ENCODE peak calls at places on chromosomes 16 and 17, in four cellular contexts. R is AG09319; V is T-helper 17 cell; M is CD8-positive, alpha-beta memory T cell. H is an unnamed sample.

GRCh38 chr17:73803867-73804539 is 159.8 kb upstream of the SDK2 start:
- DNase-seq in R (no peak), V (no peak), M (no peak), H (no peak)

GRCh38 chr17:1034652-1035210 is 37.8 kb downstream of the TIMM22 start:
- DNase-seq in R (no peak), V (no peak), M (no peak), H (no peak)

GRCh38 chr17:44787271-44787940 is 28.6 kb downstream of the ADAM11 start:
- DNase-seq in R (no peak), V (no peak), M (no peak), H (no peak)

GRCh38 chr16:54929090-54930033 is 1.3 kb upstream of the IRX5 start:
- DNase-seq in R (peak), V (peak), M (peak), H (peak)

GRCh38 chr16:56708821-56709685 is 20.9 kb upstream of the NUP93 start:
- DNase-seq in R (no peak), V (no peak), M (no peak), H (no peak)

GRCh38 chr17:17511293-17511741 is 15.1 kb upstream of the RASD1 start:
- DNase-seq in R (no peak), V (no peak), M (no peak), H (peak)

GRCh38 chr17:70091005-70091568 is 16.1 kb downstream of the KCNJ16 start:
- DNase-seq in R (no peak), V (no peak), M (no peak), H (no peak)

GRCh38 chr17:8606415-8606814 is 24.1 kb downstream of the MYH10 start:
- DNase-seq in R (no peak), V (no peak), M (no peak), H (no peak)

GRCh38 chr17:2814499-2815341 is 18.5 kb downstream of the RAP1GAP2 start:
- DNase-seq in R (no peak), V (peak), M (peak), H (peak)

GRCh38 chr17:31374083-31374447 is 17.4 kb upstream of the RAB11FIP4 start:
- DNase-seq in R (no peak), V (no peak), M (no peak), H (no peak)

GRCh38 chr16:50458694-50459271 is 89.4 kb upstream of the NKD1 start:
- DNase-seq in R (no peak), V (no peak), M (no peak), H (no peak)

GRCh38 chr16:27767971-27768591 is 218.1 kb downstream of the KATNIP start:
- DNase-seq in R (no peak), V (no peak), M (no peak), H (no peak)

GRCh38 chr16:67886387-67886786 is 1.7 kb downstream of the NRN1L start:
- DNase-seq in R (no peak), V (no peak), M (no peak), H (no peak)

GRCh38 chr17:38667099-38667786 is 7.5 kb downstream of the EPOP start:
- DNase-seq in R (peak), V (peak), M (peak), H (peak)

GRCh38 chr16:85856585-85856984 is 42.4 kb upstream of the IRF8 start:
- DNase-seq in R (no peak), V (no peak), M (no peak), H (no peak)

GRCh38 chr17:35725917-35726608 is 5.4 kb upstream of the RASL10B start:
- DNase-seq in R (no peak), V (no peak), M (no peak), H (no peak)

GRCh38 chr16:82936941-82937551 is 310.3 kb downstream of the CDH13 start:
- DNase-seq in R (no peak), V (no peak), M (no peak), H (no peak)

GRCh38 chr16:57801856-57802634 is at the start of gene KIFC3:
- DNase-seq in R (no peak), V (peak), M (peak), H (peak)

GRCh38 chr17:74763565-74764387 is 12.4 kb downstream of the NAT9 start:
- DNase-seq in R (no peak), V (no peak), M (no peak), H (no peak)

GRCh38 chr17:78359936-78360370 is at the start of gene SOCS3:
- DNase-seq in R (peak), V (peak), M (peak), H (peak)

GRCh38 chr16:801584-802363 is 1.2 kb upstream of the GNG13 start:
- DNase-seq in R (no peak), V (no peak), M (no peak), H (no peak)

GRCh38 chr16:4404967-4405696 is 11.3 kb downstream of the CORO7 start:
- DNase-seq in R (no peak), V (no peak), M (no peak), H (peak)

GRCh38 chr16:843771-844170 is 43.2 kb upstream of the GNG13 start:
- DNase-seq in R (no peak), V (no peak), M (no peak), H (no peak)

GRCh38 chr17:9924735-9925191 is 19.7 kb upstream of the RCVRN start:
- DNase-seq in R (peak), V (no peak), M (no peak), H (no peak)

GRCh38 chr17:71461504-71462197 is 659.2 kb upstream of the SOX9 start:
- DNase-seq in R (no peak), V (no peak), M (no peak), H (no peak)

GRCh38 chr16:19384656-19385055 is 33.0 kb upstream of the TMC5 start:
- DNase-seq in R (no peak), V (no peak), M (no peak), H (no peak)

GRCh38 chr16:27925612-27926011 is 137.9 kb downstream of the GSG1L start:
- DNase-seq in R (no peak), V (no peak), M (no peak), H (no peak)

GRCh38 chr16:27515874-27516353 is 33.8 kb downstream of the GTF3C1 start:
- DNase-seq in R (no peak), V (no peak), M (no peak), H (peak)

GRCh38 chr16:2056077-2056476 is 8.3 kb downstream of the TSC2 start:
- DNase-seq in R (no peak), V (no peak), M (no peak), H (no peak)

GRCh38 chr16:47965439-47965838 is 190.4 kb downstream of the ABCC12 start:
- DNase-seq in R (no peak), V (no peak), M (no peak), H (no peak)

GRCh38 chr17:77153487-77153886 is 12.7 kb downstream of the SEC14L1 start:
- DNase-seq in R (no peak), V (no peak), M (no peak), H (no peak)

GRCh38 chr17:54814371-54814770 is 86.3 kb upstream of the TOM1L1 start:
- DNase-seq in R (no peak), V (no peak), M (no peak), H (no peak)

GRCh38 chr17:54899721-54900456 is 763 bp upstream of the TOM1L1 start:
- DNase-seq in R (no peak), V (no peak), M (no peak), H (no peak)